ENCODE peak calls at places on chromosomes 2 and 18, in seven cellular contexts. One of them, this sample, is unnamed.

GRCh38 chr2:42865884-42866861 is 73.8 kb upstream of the HAAO start:
- DNase-seq in AG04450: no peak
- DNase-seq in astrocyte: no peak
- DNase-seq in suprapubic skin: peak; percentile 76
- DNase-seq in neuronal stem cell: no peak
- DNase-seq in CD4-positive, alpha-beta memory T cell: no peak
- DNase-seq in MG63: no peak
- DNase-seq in this sample: no peak

GRCh38 chr2:10301946-10302478 is 692 bp upstream of the HPCAL1 start:
- DNase-seq in AG04450: no peak
- DNase-seq in astrocyte: no peak
- DNase-seq in suprapubic skin: no peak
- DNase-seq in neuronal stem cell: no peak
- DNase-seq in CD4-positive, alpha-beta memory T cell: peak; percentile 23
- DNase-seq in MG63: no peak
- DNase-seq in this sample: no peak

GRCh38 chr18:59180150-59180845 is 39.7 kb upstream of the GRP start:
- DNase-seq in AG04450: peak; percentile 8
- DNase-seq in astrocyte: peak; percentile 51
- DNase-seq in suprapubic skin: no peak
- DNase-seq in neuronal stem cell: no peak
- DNase-seq in CD4-positive, alpha-beta memory T cell: no peak
- DNase-seq in MG63: peak; percentile 62
- DNase-seq in this sample: no peak

GRCh38 chr2:176653856-176654443 is 384.7 kb downstream of the MTX2 start:
- DNase-seq in AG04450: peak; percentile 4
- DNase-seq in astrocyte: peak; percentile 46
- DNase-seq in suprapubic skin: peak; percentile 71
- DNase-seq in neuronal stem cell: peak; percentile 37
- DNase-seq in CD4-positive, alpha-beta memory T cell: no peak
- DNase-seq in MG63: peak; percentile 68
- DNase-seq in this sample: peak; percentile 79

GRCh38 chr2:53672881-53673522 is 94.6 kb upstream of the CHAC2 start:
- DNase-seq in AG04450: peak; percentile 27
- DNase-seq in astrocyte: peak; percentile 30
- DNase-seq in suprapubic skin: no peak
- DNase-seq in neuronal stem cell: no peak
- DNase-seq in CD4-positive, alpha-beta memory T cell: no peak
- DNase-seq in MG63: peak; percentile 3
- DNase-seq in this sample: no peak

GRCh38 chr2:220504890-220505564 is 877.6 kb downstream of the SLC4A3 start:
- DNase-seq in AG04450: no peak
- DNase-seq in astrocyte: peak; percentile 45
- DNase-seq in suprapubic skin: no peak
- DNase-seq in neuronal stem cell: no peak
- DNase-seq in CD4-positive, alpha-beta memory T cell: no peak
- DNase-seq in MG63: peak; percentile 64
- DNase-seq in this sample: no peak

GRCh38 chr2:230877737-230878598 is 13.2 kb downstream of the ITM2C start:
- DNase-seq in AG04450: no peak
- DNase-seq in astrocyte: no peak
- DNase-seq in suprapubic skin: no peak
- DNase-seq in neuronal stem cell: no peak
- DNase-seq in CD4-positive, alpha-beta memory T cell: no peak
- DNase-seq in MG63: no peak
- DNase-seq in this sample: no peak

GRCh38 chr2:219968685-219969345 is 341.4 kb downstream of the SLC4A3 start:
- DNase-seq in AG04450: no peak
- DNase-seq in astrocyte: peak; percentile 65
- DNase-seq in suprapubic skin: no peak
- DNase-seq in neuronal stem cell: no peak
- DNase-seq in CD4-positive, alpha-beta memory T cell: no peak
- DNase-seq in MG63: peak; percentile 70
- DNase-seq in this sample: no peak

GRCh38 chr2:39022642-39023230 is 98.1 kb downstream of the SOS1 start:
- DNase-seq in AG04450: no peak
- DNase-seq in astrocyte: no peak
- DNase-seq in suprapubic skin: no peak
- DNase-seq in neuronal stem cell: no peak
- DNase-seq in CD4-positive, alpha-beta memory T cell: no peak
- DNase-seq in MG63: no peak
- DNase-seq in this sample: no peak

GRCh38 chr2:204364860-204365530 is 180.3 kb upstream of the PARD3B start:
- DNase-seq in AG04450: no peak
- DNase-seq in astrocyte: no peak
- DNase-seq in suprapubic skin: no peak
- DNase-seq in neuronal stem cell: no peak
- DNase-seq in CD4-positive, alpha-beta memory T cell: no peak
- DNase-seq in MG63: no peak
- DNase-seq in this sample: no peak

GRCh38 chr2:196105956-196106355 is 37.3 kb upstream of the DNAH7 start:
- DNase-seq in AG04450: no peak
- DNase-seq in astrocyte: no peak
- DNase-seq in suprapubic skin: no peak
- DNase-seq in neuronal stem cell: no peak
- DNase-seq in CD4-positive, alpha-beta memory T cell: no peak
- DNase-seq in MG63: no peak
- DNase-seq in this sample: no peak

GRCh38 chr2:112725545-112726457 is 5.0 kb downstream of the NT5DC4 start:
- DNase-seq in AG04450: no peak
- DNase-seq in astrocyte: no peak
- DNase-seq in suprapubic skin: no peak
- DNase-seq in neuronal stem cell: no peak
- DNase-seq in CD4-positive, alpha-beta memory T cell: no peak
- DNase-seq in MG63: no peak
- DNase-seq in this sample: no peak

GRCh38 chr2:60104514-60105501 is 448.6 kb downstream of the BCL11A start:
- DNase-seq in AG04450: no peak
- DNase-seq in astrocyte: no peak
- DNase-seq in suprapubic skin: no peak
- DNase-seq in neuronal stem cell: no peak
- DNase-seq in CD4-positive, alpha-beta memory T cell: no peak
- DNase-seq in MG63: peak; percentile 16
- DNase-seq in this sample: no peak

GRCh38 chr2:12177052-12177994 is 430.9 kb downstream of the LPIN1 start:
- DNase-seq in AG04450: no peak
- DNase-seq in astrocyte: peak; percentile 74
- DNase-seq in suprapubic skin: no peak
- DNase-seq in neuronal stem cell: no peak
- DNase-seq in CD4-positive, alpha-beta memory T cell: peak; percentile 43
- DNase-seq in MG63: peak; percentile 89
- DNase-seq in this sample: no peak

GRCh38 chr18:54780285-54780861 is 47.9 kb upstream of the RAB27B start:
- DNase-seq in AG04450: no peak
- DNase-seq in astrocyte: no peak
- DNase-seq in suprapubic skin: no peak
- DNase-seq in neuronal stem cell: no peak
- DNase-seq in CD4-positive, alpha-beta memory T cell: no peak
- DNase-seq in MG63: no peak
- DNase-seq in this sample: no peak

GRCh38 chr2:44167311-44167907 is 1.3 kb upstream of the PPM1B start:
- DNase-seq in AG04450: no peak
- DNase-seq in astrocyte: no peak
- DNase-seq in suprapubic skin: no peak
- DNase-seq in neuronal stem cell: no peak
- DNase-seq in CD4-positive, alpha-beta memory T cell: no peak
- DNase-seq in MG63: no peak
- DNase-seq in this sample: no peak

GRCh38 chr2:99867690-99868089 is 274.7 kb downstream of the AFF3 start:
- DNase-seq in AG04450: no peak
- DNase-seq in astrocyte: peak; percentile 77
- DNase-seq in suprapubic skin: no peak
- DNase-seq in neuronal stem cell: no peak
- DNase-seq in CD4-positive, alpha-beta memory T cell: no peak
- DNase-seq in MG63: no peak
- DNase-seq in this sample: no peak

GRCh38 chr2:132617989-132618388 is 52.0 kb downstream of the LYPD1 start:
- DNase-seq in AG04450: no peak
- DNase-seq in astrocyte: no peak
- DNase-seq in suprapubic skin: no peak
- DNase-seq in neuronal stem cell: no peak
- DNase-seq in CD4-positive, alpha-beta memory T cell: no peak
- DNase-seq in MG63: no peak
- DNase-seq in this sample: no peak

GRCh38 chr2:132621131-132621875 is 48.7 kb downstream of the LYPD1 start:
- DNase-seq in AG04450: no peak
- DNase-seq in astrocyte: no peak
- DNase-seq in suprapubic skin: no peak
- DNase-seq in neuronal stem cell: no peak
- DNase-seq in CD4-positive, alpha-beta memory T cell: no peak
- DNase-seq in MG63: no peak
- DNase-seq in this sample: no peak

GRCh38 chr2:132615329-132616085 is 54.5 kb downstream of the LYPD1 start:
- DNase-seq in AG04450: no peak
- DNase-seq in astrocyte: no peak
- DNase-seq in suprapubic skin: no peak
- DNase-seq in neuronal stem cell: no peak
- DNase-seq in CD4-positive, alpha-beta memory T cell: no peak
- DNase-seq in MG63: no peak
- DNase-seq in this sample: no peak

GRCh38 chr2:132620115-132620514 is 49.9 kb downstream of the LYPD1 start:
- DNase-seq in AG04450: no peak
- DNase-seq in astrocyte: peak; percentile 27
- DNase-seq in suprapubic skin: no peak
- DNase-seq in neuronal stem cell: no peak
- DNase-seq in CD4-positive, alpha-beta memory T cell: no peak
- DNase-seq in MG63: peak; percentile 9
- DNase-seq in this sample: no peak

GRCh38 chr2:132618734-132619133 is 51.3 kb downstream of the LYPD1 start:
- DNase-seq in AG04450: no peak
- DNase-seq in astrocyte: no peak
- DNase-seq in suprapubic skin: no peak
- DNase-seq in neuronal stem cell: no peak
- DNase-seq in CD4-positive, alpha-beta memory T cell: no peak
- DNase-seq in MG63: no peak
- DNase-seq in this sample: no peak
- H3K4me3 ChIP-seq in AG04450: no peak overlapping the region
- H3K4me3 ChIP-seq in astrocyte: no peak overlapping the region
- H3K4me3 ChIP-seq in suprapubic skin: no peak overlapping the region
- H3K4me3 ChIP-seq in neuronal stem cell: no peak overlapping the region
- H3K4me3 ChIP-seq in CD4-positive, alpha-beta memory T cell: no peak overlapping the region
- H3K4me3 ChIP-seq in MG63: no peak overlapping the region
- H3K4me3 ChIP-seq in this sample: no peak overlapping the region

GRCh38 chr2:172535119-172535518 is 20.8 kb upstream of the PDK1 start:
- DNase-seq in AG04450: no peak
- DNase-seq in astrocyte: no peak
- DNase-seq in suprapubic skin: no peak
- DNase-seq in neuronal stem cell: no peak
- DNase-seq in CD4-positive, alpha-beta memory T cell: no peak
- DNase-seq in MG63: no peak
- DNase-seq in this sample: no peak

GRCh38 chr2:172540421-172540820 is 15.5 kb upstream of the PDK1 start:
- DNase-seq in AG04450: no peak
- DNase-seq in astrocyte: no peak
- DNase-seq in suprapubic skin: no peak
- DNase-seq in neuronal stem cell: no peak
- DNase-seq in CD4-positive, alpha-beta memory T cell: no peak
- DNase-seq in MG63: no peak
- DNase-seq in this sample: no peak

GRCh38 chr2:172545408-172546075 is 10.3 kb upstream of the PDK1 start:
- DNase-seq in AG04450: no peak
- DNase-seq in astrocyte: no peak
- DNase-seq in suprapubic skin: no peak
- DNase-seq in neuronal stem cell: no peak
- DNase-seq in CD4-positive, alpha-beta memory T cell: no peak
- DNase-seq in MG63: no peak
- DNase-seq in this sample: no peak

GRCh38 chr2:172539767-172540166 is 16.1 kb upstream of the PDK1 start:
- DNase-seq in AG04450: no peak
- DNase-seq in astrocyte: no peak
- DNase-seq in suprapubic skin: no peak
- DNase-seq in neuronal stem cell: no peak
- DNase-seq in CD4-positive, alpha-beta memory T cell: no peak
- DNase-seq in MG63: no peak
- DNase-seq in this sample: no peak
- H3K9me3 ChIP-seq in AG04450: peaks cover 22% of the 10 kb centered on the region
- H3K9me3 ChIP-seq in astrocyte: no peaks in the 10 kb centered on the region
- H3K9me3 ChIP-seq in suprapubic skin: peaks cover under 1% of the 10 kb centered on the region
- H3K9me3 ChIP-seq in neuronal stem cell: peaks cover 11% of the 10 kb centered on the region
- H3K9me3 ChIP-seq in CD4-positive, alpha-beta memory T cell: peaks cover 4% of the 10 kb centered on the region
- H3K9me3 ChIP-seq in MG63: peaks cover 7% of the 10 kb centered on the region
- H3K9me3 ChIP-seq in this sample: no peaks in the 10 kb centered on the region

DNA sequence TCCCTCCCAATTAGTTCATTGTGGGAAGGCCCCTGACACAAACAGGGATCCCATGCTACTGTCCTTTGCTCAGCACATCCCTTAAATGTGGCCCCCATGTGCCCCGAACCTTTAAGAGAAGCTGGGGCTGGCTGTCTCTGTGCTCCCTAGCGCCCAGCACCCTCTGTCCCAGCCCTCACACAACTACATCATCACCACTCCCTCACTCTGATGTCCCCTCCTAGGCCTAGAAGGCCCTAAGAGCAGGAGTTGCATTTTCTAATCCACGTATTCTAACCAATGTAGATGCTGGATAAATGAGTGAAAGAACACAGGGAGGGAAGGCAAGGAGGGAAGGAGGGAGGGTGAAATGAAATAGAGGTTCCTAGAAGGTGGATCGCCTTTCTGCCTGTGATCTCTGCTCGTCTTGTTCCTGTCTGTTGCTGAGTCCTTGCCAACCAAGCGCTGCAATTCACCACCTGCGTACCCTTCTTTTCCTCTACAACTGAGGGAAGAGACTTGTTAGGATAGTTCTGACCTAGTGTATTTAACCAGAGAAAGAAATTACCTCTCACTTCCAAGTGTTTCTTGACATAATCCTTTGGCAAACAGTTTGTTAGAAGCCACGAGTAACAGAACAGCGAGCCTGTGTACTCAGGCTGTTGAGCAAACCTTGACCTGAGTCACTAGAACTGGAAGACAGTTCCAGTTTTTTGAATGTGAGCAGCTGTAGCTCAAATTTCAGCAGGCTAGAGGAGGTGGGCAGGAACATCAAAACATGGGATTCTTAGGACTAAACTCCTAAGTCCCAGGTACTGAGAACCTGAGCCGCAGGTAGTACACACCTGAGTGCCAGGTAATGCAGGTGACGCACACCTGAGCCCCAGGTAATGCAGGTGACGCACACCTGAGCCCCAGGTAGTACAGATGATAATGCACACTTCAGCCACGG is 181.5 kb upstream of the ID2 start:
- DNase-seq in AG04450: no peak
- DNase-seq in astrocyte: no peak
- DNase-seq in suprapubic skin: no peak
- DNase-seq in neuronal stem cell: no peak
- DNase-seq in CD4-positive, alpha-beta memory T cell: no peak
- DNase-seq in MG63: no peak
- DNase-seq in this sample: no peak
- H3K4me3 ChIP-seq in AG04450: no peak overlapping the region
- H3K4me3 ChIP-seq in astrocyte: no peak overlapping the region
- H3K4me3 ChIP-seq in suprapubic skin: no peak overlapping the region
- H3K4me3 ChIP-seq in neuronal stem cell: no peak overlapping the region
- H3K4me3 ChIP-seq in CD4-positive, alpha-beta memory T cell: no peak overlapping the region
- H3K4me3 ChIP-seq in MG63: no peak overlapping the region
- H3K4me3 ChIP-seq in this sample: no peak overlapping the region

DNA sequence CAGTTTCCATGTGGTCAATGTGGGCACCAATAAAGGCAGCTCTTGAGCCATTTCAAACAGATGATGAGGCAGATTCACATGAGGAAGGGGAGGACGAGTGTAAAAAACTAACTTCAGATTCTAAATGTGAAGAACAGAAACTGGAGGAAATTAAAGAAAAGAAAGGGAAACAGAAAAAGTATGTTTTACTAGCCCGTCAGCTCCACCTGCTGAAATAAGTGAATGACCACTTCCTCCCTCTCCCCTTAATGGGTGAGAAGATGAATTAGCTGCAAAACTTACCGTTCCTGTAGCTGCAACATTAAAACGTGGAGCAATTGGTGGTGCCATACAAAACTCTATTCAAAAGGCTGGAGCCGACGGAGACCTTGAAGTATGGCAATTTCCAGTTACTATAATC is 203.5 kb downstream of the UXS1 start:
- DNase-seq in AG04450: no peak
- DNase-seq in astrocyte: no peak
- DNase-seq in suprapubic skin: no peak
- DNase-seq in neuronal stem cell: no peak
- DNase-seq in CD4-positive, alpha-beta memory T cell: no peak
- DNase-seq in MG63: no peak
- DNase-seq in this sample: no peak
- H3K9me3 ChIP-seq in AG04450: peaks cover 13% of the 10 kb centered on the region
- H3K9me3 ChIP-seq in astrocyte: peaks cover 19% of the 10 kb centered on the region
- H3K9me3 ChIP-seq in suprapubic skin: peaks cover 31% of the 10 kb centered on the region
- H3K9me3 ChIP-seq in neuronal stem cell: peaks cover 8% of the 10 kb centered on the region
- H3K9me3 ChIP-seq in CD4-positive, alpha-beta memory T cell: no peaks in the 10 kb centered on the region
- H3K9me3 ChIP-seq in MG63: no peaks in the 10 kb centered on the region
- H3K9me3 ChIP-seq in this sample: no peaks in the 10 kb centered on the region